ENCODE peak calls at places on chromosomes 5 and 9, in eight cellular contexts. I is uterus, K is WERI-Rb-1, V is psoas muscle, H is lower lobe of right lung, X is cardiac muscle cell, G is PC-9, C is IMR-90. S is an unnamed sample. For H3K27me3, the result is how much of the 10 kb centered on the place peaks cover.

GRCh38 chr5:42951847-42952411 is 88.2 kb downstream of the ANXA2R start:
- DNase-seq in I (no peak), K (no peak), V (peak), H (peak), X (peak), G (peak), C (peak), S (no peak)

GRCh38 chr5:149015126-149015525 is 47.7 kb downstream of the SH3TC2 start:
- DNase-seq in I (no peak), K (no peak), V (no peak), H (no peak), X (no peak), G (no peak), C (no peak), S (no peak)

GRCh38 chr5:78593465-78593864 is 55.1 kb downstream of the LHFPL2 start:
- DNase-seq in I (no peak), K (no peak), V (no peak), H (no peak), X (no peak), G (no peak), C (no peak), S (no peak)

GRCh38 chr5:106399381-106399780 is 1271.4 kb downstream of the EFNA5 start:
- DNase-seq in I (no peak), K (no peak), V (no peak), H (no peak), X (peak), G (no peak), C (peak), S (no peak)

GRCh38 chr9:126334626-126335621 is 8.3 kb downstream of the MVB12B start:
- DNase-seq in I (no peak), K (no peak), V (peak), H (no peak), X (peak), G (peak), C (peak), S (no peak)

GRCh38 chr5:143036146-143036927 is 266.2 kb downstream of the ARHGAP26 start:
- DNase-seq in I (no peak), K (no peak), V (no peak), H (no peak), X (no peak), G (no peak), C (no peak), S (no peak)

GRCh38 chr5:132064738-132065331 is 4.4 kb downstream of the IL3 start:
- DNase-seq in I (peak), K (peak), V (peak), H (peak), X (peak), G (peak), C (peak), S (peak)

GRCh38 chr9:112971415-112971814 is 40.6 kb downstream of the ZNF883 start:
- DNase-seq in I (no peak), K (peak), V (no peak), H (no peak), X (peak), G (peak), C (peak), S (no peak)

GRCh38 chr5:76544268-76544926 is 78.8 kb downstream of the F2RL2 start:
- DNase-seq in I (no peak), K (peak), V (no peak), H (peak), X (peak), G (no peak), C (peak), S (peak)

GRCh38 chr9:30774326-30774725 is 1610.1 kb upstream of the ACO1 start:
- DNase-seq in I (no peak), K (peak), V (peak), H (peak), X (peak), G (no peak), C (no peak), S (no peak)

GRCh38 chr5:143078321-143078720 is 308.1 kb downstream of the ARHGAP26 start:
- DNase-seq in I (no peak), K (no peak), V (no peak), H (no peak), X (no peak), G (no peak), C (no peak), S (no peak)

GRCh38 chr9:70566743-70567142 is 152.3 kb upstream of the KLF9 start:
- DNase-seq in I (no peak), K (no peak), V (no peak), H (no peak), X (no peak), G (no peak), C (no peak), S (no peak)

GRCh38 chr9:87643111-87643650 is 82.7 kb upstream of the CTSL start:
- DNase-seq in I (no peak), K (no peak), V (no peak), H (no peak), X (no peak), G (no peak), C (no peak), S (no peak)

GRCh38 chr5:61162832-61163567 is 732 bp upstream of the SMIM15 start:
- DNase-seq in I (no peak), K (peak), V (no peak), H (no peak), X (peak), G (no peak), C (peak), S (peak)

GRCh38 chr5:78280261-78280660 is 14.2 kb downstream of the AP3B1 start:
- DNase-seq in I (no peak), K (no peak), V (no peak), H (no peak), X (no peak), G (no peak), C (no peak), S (no peak)

GRCh38 chr5:111583761-111584203 is 71.4 kb upstream of the STARD4 start:
- DNase-seq in I (no peak), K (no peak), V (no peak), H (no peak), X (peak), G (no peak), C (peak), S (no peak)

GRCh38 chr5:9468070-9468388 is 77.8 kb downstream of the SEMA5A start:
- DNase-seq in I (peak), K (no peak), V (no peak), H (no peak), X (peak), G (no peak), C (peak), S (peak)

GRCh38 chr9:17081814-17082213 is 53.0 kb upstream of the CNTLN start:
- DNase-seq in I (no peak), K (no peak), V (no peak), H (no peak), X (no peak), G (no peak), C (peak), S (no peak)

GRCh38 chr9:29564564-29564963 is 1991.3 kb upstream of the C9orf72 start:
- DNase-seq in I (no peak), K (no peak), V (no peak), H (no peak), X (no peak), G (no peak), C (no peak), S (no peak)

GRCh38 chr5:106367281-106367680 is 1303.5 kb downstream of the EFNA5 start:
- DNase-seq in I (no peak), K (no peak), V (no peak), H (no peak), X (no peak), G (no peak), C (no peak), S (no peak)

GRCh38 chr5:96785271-96785670 is 22.5 kb downstream of the ERAP1 start:
- DNase-seq in I (no peak), K (no peak), V (no peak), H (no peak), X (no peak), G (no peak), C (no peak), S (no peak)

GRCh38 chr5:139600336-139600949 is 39.3 kb downstream of the UBE2D2 start:
- DNase-seq in I (no peak), K (no peak), V (no peak), H (no peak), X (peak), G (no peak), C (peak), S (no peak)

GRCh38 chr5:38384396-38384795 is 126.0 kb downstream of the EGFLAM start:
- DNase-seq in I (no peak), K (no peak), V (no peak), H (no peak), X (no peak), G (no peak), C (no peak), S (no peak)

GRCh38 chr5:1639757-1640156 is 116.0 kb upstream of the LPCAT1 start:
- DNase-seq in I (no peak), K (no peak), V (peak), H (no peak), X (no peak), G (no peak), C (no peak), S (no peak)

GRCh38 chr5:52838306-52839015 is 50.7 kb downstream of the ITGA1 start:
- DNase-seq in I (no peak), K (no peak), V (no peak), H (no peak), X (no peak), G (no peak), C (peak), S (no peak)

GRCh38 chr5:124782262-124782661 is 35.8 kb upstream of the ZNF608 start:
- DNase-seq in I (no peak), K (no peak), V (no peak), H (no peak), X (no peak), G (no peak), C (no peak), S (no peak)

GRCh38 chr9:88628114-88628513 is 93.1 kb downstream of the NXNL2 start:
- DNase-seq in I (no peak), K (no peak), V (no peak), H (no peak), X (no peak), G (no peak), C (no peak), S (no peak)

GRCh38 chr9:1804128-1804865 is 210.8 kb upstream of the SMARCA2 start:
- DNase-seq in I (no peak), K (no peak), V (no peak), H (no peak), X (no peak), G (no peak), C (no peak), S (no peak)

GRCh38 chr9:5899292-5899691 is 8.6 kb downstream of the MLANA start:
- DNase-seq in I (no peak), K (no peak), V (no peak), H (no peak), X (peak), G (no peak), C (no peak), S (no peak)

GRCh38 chr9:107584944-107585343 is 95.4 kb upstream of the KLF4 start:
- DNase-seq in I (no peak), K (no peak), V (no peak), H (no peak), X (no peak), G (no peak), C (no peak), S (no peak)

GRCh38 chr5:79956173-79956670 is 34.8 kb downstream of the MTX3 start:
- DNase-seq in I (no peak), K (no peak), V (no peak), H (no peak), X (peak), G (peak), C (peak), S (no peak)

GRCh38 chr5:146667633-146668032 is 151.6 kb upstream of the GPR151 start:
- DNase-seq in I (peak), K (no peak), V (no peak), H (no peak), X (peak), G (no peak), C (peak), S (no peak)

GRCh38 chr5:55850839-55851674 is at the start of gene IL31RA:
- DNase-seq in I (no peak), K (no peak), V (no peak), H (no peak), X (peak), G (peak), C (peak), S (no peak)

GRCh38 chr9:16824545-16825041 is 45.9 kb downstream of the BNC2 start:
- DNase-seq in I (no peak), K (peak), V (no peak), H (no peak), X (peak), G (peak), C (peak), S (peak)

GRCh38 chr9:129776938-129777768 is 24.3 kb upstream of the PTGES start:
- DNase-seq in I (peak), K (peak), V (peak), H (peak), X (peak), G (peak), C (peak), S (peak)

GRCh38 chr5:164353155-164353554 is 847.7 kb downstream of the MAT2B start:
- DNase-seq in I (no peak), K (no peak), V (no peak), H (no peak), X (peak), G (no peak), C (peak), S (no peak)

GRCh38 chr9:84969736-84970135 is 300.2 kb downstream of the NTRK2 start:
- DNase-seq in I (no peak), K (no peak), V (no peak), H (no peak), X (no peak), G (no peak), C (no peak), S (no peak)

GRCh38 chr9:84969084-84969483 is 299.6 kb downstream of the NTRK2 start:
- DNase-seq in I (no peak), K (no peak), V (no peak), H (no peak), X (no peak), G (no peak), C (no peak), S (no peak)

GRCh38 chr9:84970432-84970831 is 300.9 kb downstream of the NTRK2 start:
- DNase-seq in I (no peak), K (no peak), V (no peak), H (no peak), X (no peak), G (no peak), C (no peak), S (no peak)

DNA sequence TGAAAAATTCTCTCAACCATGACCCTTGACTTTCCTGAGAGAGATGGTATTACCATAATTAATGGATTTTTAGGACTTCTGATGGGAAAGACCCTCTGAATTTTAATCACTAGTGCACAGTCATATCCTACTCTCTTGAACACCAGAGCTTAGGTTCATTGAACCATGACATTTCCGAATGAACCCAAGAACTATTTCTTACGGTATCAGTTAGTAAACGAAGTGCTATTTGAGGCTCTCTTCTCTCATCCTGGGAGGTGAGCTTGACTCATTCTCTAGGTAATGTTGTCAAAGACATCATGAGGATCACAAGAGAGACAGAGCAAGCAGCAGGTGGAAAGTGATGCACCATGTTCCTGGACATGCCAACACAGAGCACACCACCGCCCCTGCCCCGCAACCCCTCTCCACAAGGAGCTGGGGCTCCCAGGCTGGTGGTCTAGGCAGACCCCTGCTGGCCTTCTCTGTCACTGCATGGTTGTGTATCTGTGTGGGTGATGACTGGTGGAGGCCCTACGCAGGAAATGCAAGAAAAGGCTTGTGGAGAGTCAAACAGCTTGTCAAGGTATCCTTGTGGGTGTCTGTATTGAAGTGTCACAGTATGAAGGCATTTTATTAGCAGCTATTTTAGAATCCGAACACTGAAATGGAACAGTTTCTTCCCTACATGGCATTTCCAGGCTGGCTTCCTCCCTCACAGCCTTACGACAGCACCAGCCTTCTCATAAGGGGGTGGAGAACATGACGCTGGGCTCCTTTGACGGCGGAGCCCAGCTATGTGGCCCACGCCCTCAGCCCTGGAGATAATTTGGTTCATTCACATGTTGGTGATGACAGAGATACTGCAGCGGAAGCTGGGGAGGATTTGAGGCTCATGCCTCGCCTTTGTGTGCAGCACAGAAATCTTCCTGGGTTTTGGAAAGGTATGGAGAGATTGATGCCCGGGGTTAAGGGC is 297.6 kb downstream of the NTRK2 start:
- DNase-seq in I (no peak), K (peak), V (no peak), H (no peak), X (no peak), G (no peak), C (no peak), S (no peak)
- TF ChIP-seq CTCF in I (no peak), K (peak), V (no peak), H (no peak), X (no peak), G (no peak), C (no peak), S (no peak)

DNA sequence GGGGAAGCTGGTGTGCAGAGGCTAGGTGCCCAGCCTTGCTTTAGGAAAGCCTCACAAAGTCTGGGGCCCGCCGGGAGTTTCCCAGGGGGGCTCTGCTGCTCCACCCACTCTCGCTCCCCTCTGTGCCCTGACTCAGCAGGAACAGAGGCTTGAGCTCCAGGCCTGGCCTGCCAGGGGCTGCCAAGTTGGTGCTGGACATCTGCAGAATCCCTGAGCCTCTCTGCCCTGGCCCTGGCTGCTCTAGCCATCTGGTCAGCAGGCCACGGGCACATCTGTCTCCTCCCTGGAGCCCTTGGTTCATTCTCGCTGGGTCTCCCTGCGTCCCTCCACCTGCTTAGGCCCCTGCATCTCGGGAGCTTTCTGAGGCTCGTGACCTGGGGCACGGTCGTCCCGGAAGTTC is 626 bp upstream of the ADAMTSL2 start:
- DNase-seq in I (no peak), K (no peak), V (peak), H (no peak), X (peak), G (no peak), C (no peak), S (no peak)
- H3K4me3 ChIP-seq in I (peak), K (no peak), V (peak), H (peak), X (no peak), G (no peak), C (no peak), S (no peak)

DNA sequence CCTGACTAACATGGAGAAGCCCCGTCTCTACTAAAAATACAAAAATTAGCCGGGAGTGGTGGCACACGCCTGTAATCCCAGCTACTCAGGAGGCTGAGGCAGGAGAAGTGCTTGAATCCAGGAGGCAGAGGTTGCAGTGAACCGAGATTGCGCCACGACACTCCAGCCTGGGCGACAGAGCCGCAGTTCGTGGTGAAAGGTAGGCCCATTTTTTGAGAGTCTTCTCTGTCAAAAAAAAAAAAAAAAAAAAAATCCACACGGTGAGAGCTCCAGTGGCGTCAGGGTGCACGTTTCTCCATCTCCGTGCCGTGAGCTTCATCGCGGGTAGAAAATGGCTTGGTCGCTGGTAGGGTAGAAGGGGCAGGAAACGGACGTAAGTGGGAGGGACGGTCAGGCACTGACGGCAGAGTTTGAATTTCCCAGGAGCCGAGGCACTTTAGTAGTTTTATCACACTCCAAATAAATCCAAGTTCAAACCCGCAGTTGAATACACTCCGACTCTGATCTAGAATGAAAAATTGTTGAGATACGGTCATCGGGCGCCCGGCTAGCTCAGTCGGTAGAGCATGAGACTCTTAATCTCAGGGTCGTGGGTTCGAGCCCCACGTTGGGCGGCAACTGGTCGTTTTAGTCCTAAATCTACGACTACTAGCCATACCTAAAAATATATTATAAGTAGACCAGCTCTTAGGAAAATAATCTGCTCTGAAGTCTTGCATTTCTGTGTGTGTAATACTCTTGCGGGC is 2.4 kb upstream of the TRIM7 start:
- DNase-seq in I (peak), K (peak), V (peak), H (peak), X (peak), G (peak), C (peak), S (no peak)
- H3K27me3 ChIP-seq in I (under half), K (under half), V (under half), H (under half), X (under half), G (under half), C (under half), S (under half)

GRCh38 chr5:168295574-168296201 is 4.2 kb downstream of the WWC1 start:
- DNase-seq in I (no peak), K (no peak), V (no peak), H (peak), X (peak), G (peak), C (peak), S (peak)
- TF ChIP-seq CTCF in I (no peak), K (peak), V (no peak), H (peak), X (peak), G (peak), C (peak), S (peak)

GRCh38 chr5:126198509-126198908 is 224.7 kb upstream of the GRAMD2B start:
- DNase-seq in I (no peak), K (no peak), V (no peak), H (no peak), X (no peak), G (no peak), C (no peak), S (no peak)
- H3K4me3 ChIP-seq in I (no peak), K (no peak), V (no peak), H (no peak), X (no peak), G (no peak), C (no peak), S (no peak)

DNA sequence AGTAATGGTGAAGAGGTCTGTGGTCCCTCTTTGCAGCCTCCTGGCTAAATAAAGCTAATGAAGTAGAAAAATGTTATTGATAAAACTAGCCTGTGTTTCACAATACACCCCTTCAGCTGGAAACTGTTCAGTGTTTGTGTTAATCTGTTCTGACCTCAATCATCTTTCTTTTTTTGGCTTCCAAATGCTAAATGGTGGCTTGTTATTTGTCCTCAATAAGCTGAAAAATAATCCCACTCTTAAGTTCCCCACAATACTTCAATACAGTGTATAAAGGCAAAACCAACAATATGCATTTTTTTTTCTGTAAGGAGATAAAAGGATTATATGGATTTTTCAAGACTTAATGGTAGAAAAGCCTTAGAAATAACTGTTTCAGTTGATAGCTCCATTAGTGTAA is 560.5 kb downstream of the TUSC1 start:
- DNase-seq in I (no peak), K (no peak), V (no peak), H (no peak), X (no peak), G (no peak), C (no peak), S (no peak)
- H3K27me3 ChIP-seq in I (under half), K (under half), V (under half), H (under half), X (under half), G (under half), C (under half), S (under half)